ENCODE peak calls at places on chromosomes 5 and 9, in five cellular contexts. H is HepG2, C is H1, W is GM12878, F is K562. V is an unnamed sample.
A peak's percentile ranks its signal among the peaks of the same experiment; 100 is the strongest.

GRCh38 chr9:69085523-69086283 is 50.2 kb downstream of the FXN start:
- DNase-seq in H (peak; percentile 53), C (no peak), W (no peak), F (no peak), V (no peak)

GRCh38 chr9:125674981-125675973 is 31.7 kb downstream of the MAPKAP1 start:
- DNase-seq in H (peak; percentile 51), C (no peak), W (no peak), F (no peak), V (no peak)

GRCh38 chr5:79573983-79574890 is 38.0 kb upstream of the TENT2 start:
- DNase-seq in H (no peak), C (no peak), W (no peak), F (no peak), V (no peak)

GRCh38 chr5:71528206-71528605 is 58.9 kb upstream of the MCCC2 start:
- DNase-seq in H (no peak), C (no peak), W (no peak), F (no peak), V (no peak)

GRCh38 chr5:57117601-57118000 is 56.3 kb upstream of the GPBP1 start:
- DNase-seq in H (no peak), C (no peak), W (peak; percentile 7), F (no peak), V (no peak)

GRCh38 chr5:1734908-1735289 is 64.7 kb downstream of the MRPL36 start:
- DNase-seq in H (no peak), C (peak; percentile 43), W (no peak), F (no peak), V (no peak)

GRCh38 chr5:59587489-59588337 is 305.8 kb downstream of the PDE4D start:
- DNase-seq in H (no peak), C (peak; percentile 73), W (no peak), F (no peak), V (peak; percentile 86)

GRCh38 chr9:31347082-31347617 is 1037.3 kb upstream of the ACO1 start:
- DNase-seq in H (no peak), C (no peak), W (peak; percentile 51), F (no peak), V (no peak)

GRCh38 chr9:132662152-132662945 is 7.4 kb downstream of the DDX31 start:
- DNase-seq in H (no peak), C (no peak), W (no peak), F (no peak), V (no peak)

GRCh38 chr5:27087820-27088219 is 49.4 kb upstream of the CDH9 start:
- DNase-seq in H (no peak), C (no peak), W (no peak), F (no peak), V (no peak)

GRCh38 chr5:15774632-15775031 is 274.7 kb downstream of the FBXL7 start:
- DNase-seq in H (no peak), C (no peak), W (no peak), F (no peak), V (no peak)

GRCh38 chr9:32584784-32585183 is 11.8 kb upstream of the NDUFB6 start:
- DNase-seq in H (no peak), C (no peak), W (no peak), F (no peak), V (no peak)

GRCh38 chr5:142292808-142293207 is 32.0 kb downstream of the SPRY4 start:
- DNase-seq in H (no peak), C (no peak), W (no peak), F (no peak), V (no peak)

DNA sequence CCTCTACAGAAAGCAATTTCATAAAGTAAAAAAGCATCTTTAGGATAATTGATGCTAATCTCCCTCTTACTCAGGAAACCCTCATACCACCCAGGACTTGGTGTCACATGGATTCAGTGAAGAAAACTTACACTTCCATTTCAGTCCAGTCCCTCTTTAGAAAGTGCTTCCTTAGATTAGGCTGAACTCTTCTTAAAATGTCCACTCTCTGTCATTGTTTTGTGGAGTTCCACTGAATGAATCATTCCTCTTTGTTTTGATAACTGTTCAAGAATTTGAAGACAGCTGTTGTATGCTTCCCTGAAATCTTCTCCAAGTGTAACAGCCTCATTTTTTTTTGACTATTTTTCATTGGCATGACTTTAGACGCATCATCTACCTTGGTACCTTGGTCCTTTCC is 144.0 kb upstream of the ZNF462 start:
- DNase-seq in H (no peak), C (no peak), W (no peak), F (no peak), V (no peak)
- TF ChIP-seq ATF2 in H (no peak), C (no peak), W (no peak), F (no peak), V (no peak)

DNA sequence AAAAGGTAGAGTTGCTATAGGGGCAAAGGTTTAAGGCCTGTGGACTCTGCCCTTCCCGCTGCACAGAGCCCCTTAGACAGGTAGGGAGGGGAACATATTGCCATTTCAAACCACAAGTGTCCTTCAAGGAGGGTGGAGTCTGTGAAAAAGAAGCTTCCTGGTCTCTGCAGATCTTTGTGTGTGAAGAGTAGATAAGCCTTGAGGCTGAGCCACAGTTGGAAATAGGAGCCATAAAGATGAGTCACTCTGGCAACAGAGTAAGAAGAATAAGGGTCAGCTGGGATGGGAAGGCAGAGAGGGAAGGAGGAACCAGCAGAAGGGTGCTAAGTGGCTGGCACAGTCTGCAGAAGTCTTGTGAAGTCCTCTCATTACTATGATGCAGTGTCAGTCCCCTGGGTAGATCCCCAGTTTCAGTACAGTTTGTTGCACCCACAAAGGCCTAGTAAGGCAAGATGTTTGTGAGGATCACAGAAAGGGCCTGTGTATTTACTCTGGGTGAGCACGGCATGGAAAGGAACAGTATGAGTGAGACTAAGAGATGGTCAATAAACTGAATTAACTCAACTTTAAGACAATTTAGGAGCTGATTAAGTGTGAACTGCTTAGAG is 18.1 kb downstream of the GRXCR2 start:
- DNase-seq in H (peak; percentile 23), C (no peak), W (no peak), F (peak; percentile 88), V (no peak)
- TF ChIP-seq ATF2 in H (no peak), C (no peak), W (no peak), F (no peak), V (no peak)

DNA sequence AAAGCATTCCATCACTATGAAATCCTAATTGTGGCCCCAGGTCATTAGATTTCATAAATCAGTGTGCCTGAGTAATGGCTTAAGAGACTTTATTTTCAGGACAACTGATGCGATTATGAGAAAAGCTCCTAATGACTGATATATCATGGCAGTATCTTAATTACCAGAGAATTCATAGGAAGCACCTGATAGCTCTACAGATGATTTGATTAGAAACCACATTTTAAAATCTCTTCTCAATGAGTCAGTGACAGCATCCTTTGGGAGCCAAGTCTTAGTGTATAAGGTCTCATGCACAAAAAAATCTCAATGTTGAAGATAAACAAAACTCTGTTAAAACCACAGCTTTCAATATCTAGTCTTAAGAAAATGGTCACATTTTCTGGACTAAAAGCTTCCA is 613.7 kb upstream of the KLF4 start:
- DNase-seq in H (no peak), C (no peak), W (no peak), F (no peak), V (no peak)
- TF ChIP-seq ATF2 in H (no peak), C (no peak), W (no peak), F (no peak), V (no peak)

GRCh38 chr5:52809884-52810283 is 22.2 kb downstream of the ITGA1 start:
- DNase-seq in H (no peak), C (no peak), W (no peak), F (no peak), V (no peak)
- TF ChIP-seq ATF2 in H (no peak), C (no peak), W (no peak), F (no peak), V (no peak)

DNA sequence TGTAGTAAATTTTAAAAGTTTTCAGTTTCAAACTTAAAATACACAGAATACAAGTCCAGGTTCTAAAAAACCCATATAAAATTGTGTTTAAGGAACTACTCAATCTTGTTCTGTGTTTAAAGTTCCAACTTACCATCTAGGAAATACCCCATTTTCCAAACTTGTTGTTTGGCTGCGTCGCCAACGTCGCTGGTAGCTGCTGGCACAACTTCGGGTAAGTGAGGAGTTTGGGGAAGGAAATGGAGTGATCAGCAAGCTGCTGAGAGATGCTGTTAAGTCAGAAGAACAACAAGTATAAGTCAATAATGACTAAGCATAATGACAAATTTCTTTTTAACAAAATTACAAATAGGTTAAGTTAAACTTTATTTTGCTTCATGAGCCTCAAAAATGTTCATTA is 71.2 kb upstream of the RAPGEF6 start:
- DNase-seq in H (no peak), C (no peak), W (no peak), F (no peak), V (no peak)
- TF ChIP-seq ATF2 in H (no peak), C (no peak), W (no peak), F (no peak), V (no peak)

DNA sequence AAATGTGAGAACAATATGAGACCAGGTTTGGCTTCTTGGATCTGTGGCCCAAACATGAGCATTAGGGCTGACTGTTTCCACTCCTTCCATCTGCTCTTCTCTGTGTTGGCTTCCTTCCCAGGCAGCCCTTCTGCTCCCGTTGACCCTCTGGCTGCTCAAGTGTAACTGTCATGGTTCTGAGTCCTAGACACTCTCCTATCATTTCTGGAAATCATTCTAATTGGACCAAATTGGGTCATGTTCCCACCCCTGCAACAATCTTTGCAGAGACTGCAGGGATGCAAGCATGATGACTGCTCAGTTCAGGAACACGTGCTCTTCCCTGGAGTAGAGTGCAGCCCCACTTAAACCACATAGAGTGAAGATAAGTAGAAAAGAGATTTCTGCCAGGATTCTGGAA is 741.4 kb downstream of the TAF11L14 start:
- DNase-seq in H (no peak), C (no peak), W (no peak), F (no peak), V (no peak)
- TF ChIP-seq ATF2 in H (no peak), C (no peak), W (no peak), F (no peak), V (no peak)

GRCh38 chr9:16610538-16610937 is 259.9 kb downstream of the BNC2 start:
- DNase-seq in H (no peak), C (no peak), W (no peak), F (no peak), V (no peak)
- TF ChIP-seq ATF2 in H (no peak), C (no peak), W (no peak), F (no peak), V (no peak)

GRCh38 chr5:43729846-43730478 is 127.0 kb downstream of the NNT start:
- DNase-seq in H (peak; percentile 15), C (no peak), W (no peak), F (no peak), V (no peak)
- TF ChIP-seq ATF2 in H (no peak), C (no peak), W (no peak), F (no peak), V (no peak)

GRCh38 chr5:152556779-152557178 is 151.7 kb upstream of the NMUR2 start:
- DNase-seq in H (no peak), C (no peak), W (no peak), F (no peak), V (no peak)

DNA sequence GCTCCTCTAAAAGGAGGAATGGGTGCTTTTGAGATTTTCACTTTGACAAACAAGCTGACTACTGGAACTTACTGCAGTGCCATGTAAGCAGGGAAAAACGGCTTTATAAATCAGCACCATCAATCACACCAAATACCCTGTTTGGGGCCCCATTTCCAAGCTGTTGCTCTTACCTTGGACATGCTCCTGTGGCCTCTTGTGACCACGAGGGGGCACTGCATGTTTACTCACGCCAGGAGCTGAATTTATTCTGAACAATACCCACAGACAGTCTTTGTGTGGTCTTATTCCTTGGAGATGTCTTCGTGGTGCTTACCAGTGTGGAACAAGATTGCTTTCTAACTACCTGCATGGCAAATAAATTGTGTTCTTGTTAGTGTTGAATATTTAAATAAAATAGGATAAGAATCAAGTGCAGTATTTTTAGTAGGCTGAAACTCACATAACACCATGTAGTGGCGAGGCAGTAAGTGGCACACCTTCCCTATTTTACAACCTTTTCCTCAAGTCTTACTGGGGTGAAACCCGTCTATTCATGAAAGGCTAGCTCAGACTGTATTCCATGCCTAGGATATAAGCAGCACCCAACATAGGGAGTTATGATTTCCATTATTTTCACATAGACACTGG is 155.5 kb upstream of the NMUR2 start:
- DNase-seq in H (peak; percentile 13), C (peak; percentile 78), W (no peak), F (peak; percentile 27), V (peak; percentile 76)
- TF ChIP-seq ATF2 in H (no peak), C (no peak), W (no peak), F (no peak), V (no peak)